ENCODE peak calls at places on chromosomes 7 and 10, in nine cellular contexts. G, V, J, E, Y, N, B, W and K are unnamed samples.

GRCh38 chr7:152074673-152075072 is 49.2 kb downstream of the GALNT11 start:
- DNase-seq in G (no peak), V (no peak), J (no peak), E (no peak), Y (no peak), N (no peak), B (no peak), W (no peak), K (no peak)

GRCh38 chr7:81482600-81483186 is 287.2 kb downstream of the HGF start:
- DNase-seq in G (peak), V (no peak), J (no peak), E (no peak), Y (no peak), N (peak), B (peak), W (no peak), K (peak)

GRCh38 chr7:81111781-81112540 is 193.1 kb upstream of the SEMA3C start:
- DNase-seq in G (no peak), V (no peak), J (peak), E (peak), Y (no peak), N (peak), B (no peak), W (no peak), K (peak)

GRCh38 chr10:97464226-97464625 is 18.3 kb downstream of the ZDHHC16 start:
- DNase-seq in G (no peak), V (no peak), J (no peak), E (no peak), Y (no peak), N (no peak), B (no peak), W (no peak), K (no peak)

GRCh38 chr7:151342102-151342646 is 562 bp downstream of the NUB1 start:
- DNase-seq in G (peak), V (no peak), J (no peak), E (no peak), Y (no peak), N (no peak), B (no peak), W (no peak), K (peak)

GRCh38 chr10:103855852-103856496 is 598 bp upstream of the SH3PXD2A start:
- DNase-seq in G (no peak), V (no peak), J (peak), E (no peak), Y (no peak), N (no peak), B (no peak), W (no peak), K (no peak)

GRCh38 chr10:132984801-132985545 is 42.6 kb upstream of the CFAP46 start:
- DNase-seq in G (no peak), V (no peak), J (no peak), E (no peak), Y (no peak), N (no peak), B (no peak), W (no peak), K (no peak)

GRCh38 chr10:118034755-118035154 is 12.0 kb downstream of the RAB11FIP2 start:
- DNase-seq in G (no peak), V (no peak), J (no peak), E (no peak), Y (no peak), N (peak), B (no peak), W (no peak), K (no peak)

GRCh38 chr7:128117691-128118090 is 86.5 kb upstream of the LRRC4 start:
- DNase-seq in G (peak), V (no peak), J (peak), E (no peak), Y (no peak), N (no peak), B (no peak), W (no peak), K (no peak)

DNA sequence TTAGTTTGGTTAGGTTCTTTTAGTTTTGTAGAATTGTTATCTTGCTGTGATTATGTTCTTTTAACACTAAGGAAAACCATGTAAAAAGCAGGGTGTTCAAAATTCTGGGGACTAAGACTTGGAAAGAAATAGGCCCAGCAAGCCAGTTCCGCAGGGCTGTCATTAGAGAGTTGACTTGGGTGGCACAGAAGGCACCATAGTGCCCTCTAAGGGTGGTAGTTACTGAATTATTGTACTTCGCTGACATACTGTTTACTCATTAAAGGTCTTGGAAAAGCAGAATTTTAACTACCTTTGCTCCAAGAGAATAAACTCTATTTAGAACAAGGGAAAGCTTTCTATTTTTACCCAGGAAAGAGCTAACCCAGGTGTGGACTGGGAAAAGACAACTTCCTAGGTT is 86.5 kb downstream of the OTUD1 start:
- DNase-seq in G (peak), V (no peak), J (no peak), E (no peak), Y (no peak), N (peak), B (peak), W (no peak), K (peak)
- TF ChIP-seq CTCF in G (peak), V (peak), J (peak), E (peak), Y (peak), N (no peak), B (peak), W (peak), K (peak)

DNA sequence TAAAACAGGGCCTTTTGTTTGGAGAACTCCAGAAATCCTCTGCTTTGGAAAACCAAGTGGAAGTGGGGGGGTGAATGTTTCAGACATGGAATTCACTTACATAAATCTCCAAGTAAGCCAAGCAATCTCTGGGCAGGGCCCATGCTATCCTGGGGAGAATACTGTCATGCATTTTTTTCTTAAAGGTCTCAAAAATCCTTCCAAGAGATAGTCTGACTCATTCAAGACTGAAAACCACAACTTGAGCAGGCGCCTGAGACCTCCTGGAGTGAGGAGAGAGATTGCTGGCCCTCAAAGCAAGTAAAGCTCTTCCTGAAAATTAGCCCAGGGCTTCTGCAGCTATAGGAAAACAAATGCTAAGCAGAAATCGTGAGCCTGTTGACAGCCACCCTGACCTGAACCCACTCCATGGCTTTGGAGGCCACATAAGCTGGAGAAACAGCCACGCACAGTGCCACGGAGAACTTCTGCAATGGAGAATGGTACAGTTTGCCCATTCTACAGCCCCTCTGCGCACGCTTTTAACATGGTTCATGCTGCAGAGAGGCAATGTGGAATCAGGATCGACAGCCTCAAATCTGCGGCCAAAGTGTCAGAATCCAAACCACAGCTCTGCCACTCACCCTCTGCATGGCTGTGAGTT is 203.1 kb upstream of the AUTS2 start:
- DNase-seq in G (no peak), V (peak), J (no peak), E (no peak), Y (no peak), N (peak), B (no peak), W (no peak), K (peak)
- H3K4me3 ChIP-seq in G (no peak), V (no peak), J (no peak), E (no peak), Y (no peak), N (no peak), B (no peak), W (no peak), K (no peak)

DNA sequence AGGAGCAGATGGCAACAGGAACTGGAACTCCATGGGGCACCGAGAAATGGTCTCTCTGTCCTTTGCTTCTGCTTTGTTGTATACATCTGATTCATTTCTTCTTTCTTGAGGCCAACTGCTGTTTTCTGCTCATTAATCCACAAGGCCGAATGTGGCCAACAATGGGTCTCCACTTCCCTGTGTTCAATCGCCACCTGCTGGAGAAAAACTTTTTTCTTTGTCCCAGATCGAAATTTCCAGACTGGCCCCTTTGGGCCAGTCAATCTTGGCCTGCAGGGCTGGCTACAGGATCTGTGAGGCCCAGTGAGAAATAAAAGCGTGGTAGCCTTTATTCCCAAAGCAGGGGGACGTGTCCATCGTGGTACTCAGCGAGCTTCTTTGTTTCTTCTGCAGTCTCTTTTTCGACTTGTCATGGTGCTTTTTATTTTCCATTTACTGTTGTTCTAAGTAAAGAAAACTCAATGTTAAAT is 58.8 kb downstream of the PARP12 start:
- DNase-seq in G (peak), V (no peak), J (no peak), E (peak), Y (no peak), N (peak), B (peak), W (peak), K (peak)
- TF ChIP-seq CTCF in G (peak), V (peak), J (no peak), E (peak), Y (peak), N (peak), B (peak), W (peak), K (peak)

DNA sequence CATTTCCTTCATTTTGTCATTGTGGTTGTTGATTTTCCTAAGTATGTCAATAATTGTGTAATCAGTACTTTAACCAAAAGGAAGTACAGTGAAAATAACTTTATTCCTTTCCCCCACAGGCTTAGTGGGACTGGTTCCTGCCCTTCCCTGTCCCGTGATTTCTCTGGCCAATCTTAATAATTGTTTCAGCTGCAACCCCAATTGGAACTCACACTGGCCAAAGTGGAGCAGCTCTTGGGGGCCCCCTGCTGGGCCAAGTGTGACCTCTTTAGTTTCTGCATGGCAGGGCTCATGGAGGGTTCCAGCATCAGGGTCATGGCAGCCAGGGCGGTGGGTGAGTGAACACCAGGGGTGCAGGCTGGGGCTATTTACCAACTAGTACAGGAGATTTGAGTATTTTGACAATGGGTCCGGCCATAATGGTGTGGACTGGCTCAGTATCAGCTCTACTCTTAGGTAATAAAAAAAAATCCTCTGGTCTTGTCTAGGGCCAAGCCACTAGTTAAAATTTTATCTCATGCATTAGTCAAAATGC is 31.7 kb downstream of the CYCS start:
- DNase-seq in G (peak), V (peak), J (peak), E (peak), Y (peak), N (peak), B (peak), W (no peak), K (peak)
- H3K4me3 ChIP-seq in G (no peak), V (no peak), J (no peak), E (no peak), Y (no peak), N (no peak), B (no peak), W (no peak), K (no peak)

GRCh38 chr7:43535810-43536585 is 46.9 kb upstream of the STK17A start:
- DNase-seq in G (no peak), V (no peak), J (no peak), E (peak), Y (no peak), N (peak), B (peak), W (no peak), K (peak)

GRCh38 chr7:43536773-43537172 is 46.1 kb upstream of the STK17A start:
- DNase-seq in G (no peak), V (no peak), J (no peak), E (no peak), Y (no peak), N (no peak), B (no peak), W (no peak), K (no peak)

GRCh38 chr7:43531700-43532099 is 51.2 kb upstream of the STK17A start:
- DNase-seq in G (no peak), V (no peak), J (no peak), E (no peak), Y (peak), N (no peak), B (no peak), W (no peak), K (no peak)

GRCh38 chr7:43535031-43535451 is 47.9 kb upstream of the STK17A start:
- DNase-seq in G (no peak), V (peak), J (no peak), E (no peak), Y (no peak), N (peak), B (peak), W (no peak), K (peak)

DNA sequence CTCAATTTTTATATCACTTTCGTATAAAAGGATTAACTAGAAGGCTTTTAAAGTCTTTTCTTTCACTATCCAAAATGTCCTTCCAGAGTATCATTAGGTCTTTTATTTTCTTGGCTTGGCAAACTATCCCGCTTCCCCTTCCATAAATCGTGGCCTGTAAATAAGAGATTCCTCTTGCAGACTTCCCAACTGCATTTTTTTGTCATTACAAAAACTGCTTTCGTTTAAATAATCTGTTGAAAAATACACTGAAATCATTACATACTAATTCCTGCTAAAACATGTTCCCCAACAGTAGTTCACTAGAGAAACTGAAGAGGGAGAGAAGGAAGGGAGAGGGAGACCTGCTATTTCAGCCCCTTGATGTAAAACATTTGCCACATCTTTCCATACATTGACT is 48.8 kb upstream of the STK17A start:
- DNase-seq in G (no peak), V (no peak), J (no peak), E (peak), Y (no peak), N (peak), B (no peak), W (no peak), K (peak)
- TF ChIP-seq CTCF in G (no peak), V (no peak), J (no peak), E (peak), Y (no peak), N (no peak), B (no peak), W (no peak), K (no peak)